ENCODE peak calls at places on chromosomes 16 and 17, in five cellular contexts. V is transverse colon, K is adrenal gland, Y is GM23338, J is fibroblast of the aortic adventitia. Q is an unnamed sample.

GRCh38 chr17:43713494-43714162 is 45.0 kb downstream of the SOST start:
- DNase-seq in V (no peak), K (peak; percentile 44), Y (peak; percentile 58), J (no peak), Q (peak; percentile 30)

GRCh38 chr16:89363621-89364393 is 126.6 kb downstream of the ANKRD11 start:
- DNase-seq in V (peak; percentile 51), K (peak; percentile 69), Y (no peak), J (peak; percentile 68), Q (peak; percentile 91)

GRCh38 chr17:27506348-27507218 is 50.3 kb downstream of the KSR1 start:
- DNase-seq in V (no peak), K (no peak), Y (peak; percentile 87), J (no peak), Q (peak; percentile 52)

GRCh38 chr16:57998992-57999365 is 1.5 kb downstream of the ZNF319 start:
- DNase-seq in V (no peak), K (no peak), Y (no peak), J (peak; percentile 47), Q (no peak)

GRCh38 chr16:69906838-69907301 is 44.3 kb upstream of the CLEC18A start:
- DNase-seq in V (no peak), K (no peak), Y (no peak), J (peak; percentile 46), Q (peak; percentile 94)

GRCh38 chr16:2520784-2521577 is 810 bp downstream of the AMDHD2 start:
- DNase-seq in V (peak; percentile 59), K (no peak), Y (peak; percentile 60), J (no peak), Q (peak; percentile 28)

GRCh38 chr17:12522743-12523181 is 142.9 kb upstream of the MYOCD start:
- DNase-seq in V (peak; percentile 51), K (no peak), Y (peak; percentile 15), J (peak; percentile 18), Q (peak; percentile 90)

GRCh38 chr16:17370233-17371013 is 100.3 kb downstream of the XYLT1 start:
- DNase-seq in V (no peak), K (no peak), Y (no peak), J (peak; percentile 55), Q (no peak)

GRCh38 chr17:75512946-75513666 is 2.2 kb downstream of the CASKIN2 start:
- DNase-seq in V (no peak), K (peak; percentile 26), Y (no peak), J (peak; percentile 38), Q (peak; percentile 47)

GRCh38 chr17:55639096-55639495 is 83.6 kb downstream of the TMEM100 start:
- DNase-seq in V (no peak), K (no peak), Y (no peak), J (no peak), Q (no peak)

GRCh38 chr17:59688008-59688407 is 19.2 kb downstream of the PTRH2 start:
- DNase-seq in V (no peak), K (no peak), Y (no peak), J (no peak), Q (no peak)

GRCh38 chr17:81053043-81053970 is 18.4 kb downstream of the BAIAP2 start:
- DNase-seq in V (no peak), K (no peak), Y (no peak), J (no peak), Q (no peak)

GRCh38 chr16:69823831-69824563 is 61.9 kb downstream of the WWP2 start:
- DNase-seq in V (peak; percentile 26), K (peak; percentile 79), Y (no peak), J (no peak), Q (no peak)

GRCh38 chr17:76935331-76935730 is 67.1 kb downstream of the MGAT5B start:
- DNase-seq in V (no peak), K (no peak), Y (no peak), J (peak; percentile 10), Q (peak; percentile 36)

GRCh38 chr16:50496990-50497389 is 51.2 kb upstream of the NKD1 start:
- DNase-seq in V (no peak), K (no peak), Y (no peak), J (no peak), Q (peak; percentile 3)

GRCh38 chr17:82782657-82783207 is 30.9 kb downstream of the TBCD start:
- DNase-seq in V (no peak), K (peak; percentile 52), Y (no peak), J (no peak), Q (no peak)

GRCh38 chr17:69220098-69220497 is 8.5 kb downstream of the ABCA10 start:
- DNase-seq in V (no peak), K (no peak), Y (no peak), J (no peak), Q (no peak)

GRCh38 chr17:43028221-43028861 is 3.3 kb downstream of the RND2 start:
- DNase-seq in V (no peak), K (no peak), Y (no peak), J (no peak), Q (no peak)

GRCh38 chr17:77839324-77840155 is 119.0 kb upstream of the TNRC6C start:
- DNase-seq in V (peak; percentile 30), K (no peak), Y (no peak), J (no peak), Q (no peak)

GRCh38 chr17:82317394-82318168 is at the start of gene CD7:
- DNase-seq in V (no peak), K (no peak), Y (no peak), J (no peak), Q (no peak)

GRCh38 chr17:40098846-40099626 is 1.4 kb downstream of the NR1D1 start:
- DNase-seq in V (peak; percentile 100), K (peak; percentile 100), Y (peak; percentile 99), J (peak; percentile 99), Q (peak; percentile 99)

GRCh38 chr16:88007321-88007731 is 56.1 kb downstream of the BANP start:
- DNase-seq in V (no peak), K (peak; percentile 3), Y (no peak), J (no peak), Q (no peak)

GRCh38 chr16:11412965-11413887 is 68.0 kb downstream of the RMI2 start:
- DNase-seq in V (no peak), K (no peak), Y (no peak), J (no peak), Q (no peak)

GRCh38 chr17:4833941-4834501 is 881 bp downstream of the MINK1 start:
- DNase-seq in V (peak; percentile 47), K (peak; percentile 40), Y (peak; percentile 43), J (peak; percentile 44), Q (peak; percentile 75)

GRCh38 chr16:46894011-46894672 is 10.0 kb downstream of the GPT2 start:
- DNase-seq in V (no peak), K (no peak), Y (no peak), J (no peak), Q (peak; percentile 26)

GRCh38 chr16:20971420-20971819 is 70.8 kb downstream of the LYRM1 start:
- DNase-seq in V (no peak), K (no peak), Y (no peak), J (no peak), Q (no peak)

GRCh38 chr17:15981646-15982580 is 17.6 kb downstream of the ZSWIM7 start:
- DNase-seq in V (no peak), K (no peak), Y (peak; percentile 42), J (peak; percentile 59), Q (peak; percentile 76)

DNA sequence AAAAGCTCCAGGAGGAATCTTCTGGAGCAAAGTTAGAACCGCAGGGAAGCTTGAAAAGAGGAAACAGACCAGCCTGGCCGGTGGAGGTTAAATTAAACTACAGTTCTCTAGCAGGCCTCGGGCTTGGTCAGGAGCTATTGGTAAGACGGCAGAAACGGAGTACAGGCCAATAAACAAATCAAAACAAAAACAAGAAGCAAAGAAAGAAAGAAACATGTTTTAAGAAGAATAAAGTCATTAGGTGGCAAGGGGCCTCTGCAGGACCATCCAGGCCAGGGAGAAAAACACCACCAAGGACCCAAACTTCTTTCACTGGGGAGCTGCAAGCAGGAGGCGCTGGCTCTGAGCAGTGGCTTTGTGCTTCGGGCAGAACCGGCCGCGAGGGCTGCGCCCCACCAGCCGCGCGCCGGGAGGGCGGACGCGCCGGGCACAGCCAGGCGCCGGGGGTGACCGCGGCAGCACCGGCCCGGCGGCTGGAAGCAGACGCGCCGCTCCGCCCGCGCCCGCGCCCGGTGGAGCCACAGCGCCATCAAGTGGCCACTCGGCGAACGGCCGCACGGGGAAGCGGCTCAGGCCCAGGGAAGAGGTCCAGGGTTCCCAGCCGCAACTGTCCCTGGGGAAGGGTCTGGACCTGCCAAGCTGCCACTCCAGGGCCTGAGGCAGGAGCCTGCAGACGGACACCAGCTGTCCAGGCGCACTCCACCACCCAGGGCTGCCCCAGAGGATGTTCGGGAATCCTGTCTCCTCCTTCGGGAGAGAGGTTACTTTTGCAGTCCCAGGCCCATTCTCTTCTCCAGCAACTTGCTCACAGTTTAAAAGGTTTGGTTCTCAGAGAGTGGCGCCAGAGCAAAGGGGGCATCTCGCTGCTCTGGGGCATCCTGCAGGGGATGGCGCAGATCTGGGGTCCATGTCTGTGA is 419.4 kb downstream of the SOX9 start:
- DNase-seq in V (peak; percentile 79), K (peak; percentile 48), Y (peak; percentile 71), J (peak; percentile 62), Q (peak; percentile 69)
- H3K4me3 ChIP-seq in V (peak overlapping the region; percentile 42), K (no peak overlapping the region), Y (peak overlapping the region; percentile 42), J (peak overlapping the region; percentile 42), Q (peak overlapping the region; percentile 49)

DNA sequence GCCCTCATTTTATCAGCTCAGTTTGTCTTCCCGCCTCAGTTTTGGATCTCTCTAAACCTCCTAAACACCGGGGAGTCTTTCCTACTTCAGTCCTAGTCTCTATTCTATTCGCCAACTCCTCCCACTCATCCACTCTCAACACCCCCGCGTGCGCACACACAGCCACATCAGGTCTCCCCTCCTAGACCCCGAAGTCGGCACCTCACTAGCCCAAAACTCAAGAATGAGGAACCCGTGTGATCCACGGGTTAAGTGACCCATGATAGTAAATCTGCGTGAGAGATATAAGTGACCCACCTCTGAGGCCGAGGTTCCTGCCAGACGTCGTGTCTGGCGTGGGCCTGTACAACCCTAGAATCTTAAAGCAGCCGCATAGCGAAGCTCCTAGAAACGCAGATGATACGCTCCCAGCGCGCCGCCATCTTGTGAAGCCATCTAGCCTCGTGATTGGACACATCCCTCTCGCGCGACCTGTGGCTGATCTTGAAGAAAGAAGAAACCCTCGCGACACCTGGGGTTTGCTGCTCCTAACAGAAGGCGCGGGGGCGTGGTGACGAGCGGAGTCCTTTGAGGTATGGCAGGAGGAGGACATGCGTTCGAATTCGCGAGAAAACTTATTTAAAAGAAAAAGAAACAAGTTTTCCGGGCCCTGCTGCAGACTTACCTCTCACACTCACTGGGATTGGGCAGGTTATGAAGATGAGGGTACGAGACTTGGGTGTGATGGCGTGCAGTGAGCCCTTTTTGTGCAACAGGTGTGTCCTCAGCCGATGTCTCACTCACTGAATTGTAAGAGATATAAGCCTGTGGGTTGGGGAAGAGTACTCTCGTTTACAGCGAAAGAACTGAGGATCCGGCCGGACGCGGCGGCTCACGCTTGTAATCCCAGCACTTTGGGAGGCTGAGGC is at the start of gene METTL16:
- DNase-seq in V (peak; percentile 98), K (peak; percentile 99), Y (peak; percentile 100), J (peak; percentile 99), Q (peak; percentile 100)
- TF ChIP-seq CTCF in V (no peak), K (no peak), Y (no peak), J (no peak), Q (no peak)

GRCh38 chr16:85004587-85005205 is 6.6 kb downstream of the ZDHHC7 start:
- DNase-seq in V (no peak), K (no peak), Y (no peak), J (peak; percentile 92), Q (peak; percentile 91)

GRCh38 chr16:85002643-85003042 is 8.7 kb downstream of the ZDHHC7 start:
- DNase-seq in V (peak; percentile 49), K (no peak), Y (no peak), J (no peak), Q (no peak)

GRCh38 chr16:85005278-85006069 is 5.9 kb downstream of the ZDHHC7 start:
- DNase-seq in V (no peak), K (no peak), Y (no peak), J (peak; percentile 87), Q (peak; percentile 37)

GRCh38 chr16:85003076-85003475 is 8.3 kb downstream of the ZDHHC7 start:
- DNase-seq in V (no peak), K (no peak), Y (peak; percentile 30), J (no peak), Q (no peak)

GRCh38 chr16:85003723-85004586 is 7.4 kb downstream of the ZDHHC7 start:
- DNase-seq in V (no peak), K (no peak), Y (no peak), J (peak; percentile 58), Q (no peak)
- H3K4me3 ChIP-seq in V (no peak overlapping the region), K (no peak overlapping the region), Y (no peak overlapping the region), J (peak overlapping the region; percentile 25), Q (no peak overlapping the region)

GRCh38 chr16:86843812-86844211 is 265.5 kb downstream of the FOXL1 start:
- DNase-seq in V (no peak), K (no peak), Y (no peak), J (no peak), Q (no peak)
- TF ChIP-seq CTCF in V (no peak), K (no peak), Y (no peak), J (no peak), Q (no peak)

Q was measured in choroid plexus epithelial cell.